ENCODE peak calls at places on chromosomes 11 and 22, in seven cellular contexts. P is stomach, F is breast epithelium, U is transverse colon, M is HCT116, I is HepG2, H is suprapubic skin. S is an unnamed sample.

GRCh38 chr22:16844529-16844928 is 19.3 kb upstream of the XKR3 start:
- DNase-seq in H (no peak), U (no peak), F (no peak), M (no peak), I (no peak), P (no peak), S (no peak)

GRCh38 chr11:102669664-102670063 is 35.9 kb downstream of the MMP27 start:
- DNase-seq in M (no peak), H (no peak), U (no peak), F (no peak), P (no peak), I (no peak), S (no peak)

GRCh38 chr11:122491486-122491885 is 164.0 kb upstream of the UBASH3B start:
- DNase-seq in U (no peak), M (no peak), F (peak), H (no peak), I (no peak), P (no peak), S (no peak)

GRCh38 chr11:77299528-77299993 is 1.9 kb downstream of the GDPD4 start:
- DNase-seq in F (no peak), P (peak), I (peak), H (no peak), M (peak), U (peak), S (no peak)

GRCh38 chr11:62850911-62851806 is 11.8 kb upstream of the WDR74 start:
- DNase-seq in U (no peak), F (no peak), P (no peak), I (peak), M (peak), H (no peak), S (no peak)

GRCh38 chr11:104573431-104573830 is 324.8 kb downstream of the CASP12 start:
- DNase-seq in I (no peak), P (no peak), U (no peak), H (no peak), F (no peak), M (no peak), S (no peak)

GRCh38 chr22:44648085-44648820 is 53.8 kb upstream of the PRR5 start:
- DNase-seq in H (peak), P (no peak), I (no peak), M (no peak), U (no peak), F (no peak), S (no peak)

GRCh38 chr22:39179401-39179827 is 26.9 kb upstream of the CBX7 start:
- DNase-seq in U (no peak), I (no peak), F (no peak), P (no peak), H (no peak), M (no peak), S (no peak)

GRCh38 chr11:33658195-33658900 is 42.3 kb downstream of the C11orf91 start:
- DNase-seq in H (no peak), I (no peak), F (no peak), P (no peak), U (no peak), M (no peak), S (peak)

GRCh38 chr22:24357547-24357946 is 69.9 kb upstream of the ADORA2A start:
- DNase-seq in F (no peak), M (no peak), I (no peak), P (no peak), H (no peak), U (no peak), S (no peak)

GRCh38 chr22:42855211-42855610 is 1.9 kb downstream of the ARFGAP3 start:
- DNase-seq in U (no peak), M (no peak), P (no peak), H (no peak), F (no peak), I (no peak), S (no peak)

GRCh38 chr11:60942207-60942606 is 9.8 kb downstream of the SLC15A3 start:
- DNase-seq in F (no peak), U (no peak), I (no peak), H (no peak), P (no peak), M (no peak), S (no peak)

GRCh38 chr22:44074286-44074984 is 50.3 kb downstream of the PARVB start:
- DNase-seq in F (no peak), M (no peak), H (no peak), U (no peak), P (no peak), I (no peak), S (no peak)

GRCh38 chr11:101436511-101437142 is 147.2 kb downstream of the TRPC6 start:
- DNase-seq in I (peak), M (peak), H (no peak), P (peak), U (peak), F (no peak), S (no peak)

GRCh38 chr22:46090631-46091201 is 59.6 kb upstream of the PPARA start:
- DNase-seq in H (no peak), F (no peak), U (no peak), I (no peak), M (no peak), P (no peak), S (no peak)
- TF ChIP-seq POLR2AphosphoS5 in H (no peak), F (no peak), U (no peak), I (no peak), M (no peak), P (no peak), S (peak)

GRCh38 chr22:50015451-50016307 is 3.1 kb upstream of the IL17REL start:
- DNase-seq in I (no peak), F (no peak), U (peak), M (no peak), H (peak), P (no peak), S (no peak)

GRCh38 chr22:50017701-50018224 is 5.2 kb upstream of the IL17REL start:
- DNase-seq in I (no peak), H (no peak), P (no peak), F (no peak), M (no peak), U (peak), S (no peak)

GRCh38 chr22:50016308-50016987 is 3.9 kb upstream of the IL17REL start:
- DNase-seq in H (peak), F (no peak), I (no peak), U (peak), P (no peak), M (no peak), S (no peak)

GRCh38 chr22:50018608-50019291 is 6.2 kb upstream of the IL17REL start:
- DNase-seq in M (no peak), F (no peak), P (no peak), U (peak), H (no peak), I (no peak), S (no peak)

GRCh38 chr22:50016988-50017700 is 4.6 kb upstream of the IL17REL start:
- DNase-seq in M (no peak), U (peak), P (peak), F (no peak), H (no peak), I (no peak), S (no peak)
- TF ChIP-seq POLR2A in M (no peak), U (no peak), P (no peak), F (no peak), H (no peak), I (no peak), S (no peak)

GRCh38 chr11:15106201-15106965 is 8.3 kb upstream of the INSC start:
- DNase-seq in F (no peak), H (no peak), I (no peak), P (no peak), U (no peak), M (peak), S (no peak)
- H3K4me3 ChIP-seq in F (no peak), H (no peak), I (no peak), P (no peak), U (no peak), M (peak), S (no peak)

GRCh38 chr11:2885676-2886081 is at the start of gene CDKN1C:
- DNase-seq in P (peak), I (no peak), H (peak), U (peak), F (peak), M (peak), S (no peak)
- TF ChIP-seq POLR2AphosphoS5 in P (peak), I (no peak), H (no peak), U (peak), F (peak), M (peak), S (peak)

GRCh38 chr22:37187891-37188761 is at the start of gene C1QTNF6:
- DNase-seq in P (peak), F (no peak), U (no peak), I (no peak), M (no peak), H (no peak), S (no peak)
- TF ChIP-seq POLR2A in P (no peak), F (no peak), U (peak), I (no peak), M (no peak), H (no peak), S (no peak)

DNA sequence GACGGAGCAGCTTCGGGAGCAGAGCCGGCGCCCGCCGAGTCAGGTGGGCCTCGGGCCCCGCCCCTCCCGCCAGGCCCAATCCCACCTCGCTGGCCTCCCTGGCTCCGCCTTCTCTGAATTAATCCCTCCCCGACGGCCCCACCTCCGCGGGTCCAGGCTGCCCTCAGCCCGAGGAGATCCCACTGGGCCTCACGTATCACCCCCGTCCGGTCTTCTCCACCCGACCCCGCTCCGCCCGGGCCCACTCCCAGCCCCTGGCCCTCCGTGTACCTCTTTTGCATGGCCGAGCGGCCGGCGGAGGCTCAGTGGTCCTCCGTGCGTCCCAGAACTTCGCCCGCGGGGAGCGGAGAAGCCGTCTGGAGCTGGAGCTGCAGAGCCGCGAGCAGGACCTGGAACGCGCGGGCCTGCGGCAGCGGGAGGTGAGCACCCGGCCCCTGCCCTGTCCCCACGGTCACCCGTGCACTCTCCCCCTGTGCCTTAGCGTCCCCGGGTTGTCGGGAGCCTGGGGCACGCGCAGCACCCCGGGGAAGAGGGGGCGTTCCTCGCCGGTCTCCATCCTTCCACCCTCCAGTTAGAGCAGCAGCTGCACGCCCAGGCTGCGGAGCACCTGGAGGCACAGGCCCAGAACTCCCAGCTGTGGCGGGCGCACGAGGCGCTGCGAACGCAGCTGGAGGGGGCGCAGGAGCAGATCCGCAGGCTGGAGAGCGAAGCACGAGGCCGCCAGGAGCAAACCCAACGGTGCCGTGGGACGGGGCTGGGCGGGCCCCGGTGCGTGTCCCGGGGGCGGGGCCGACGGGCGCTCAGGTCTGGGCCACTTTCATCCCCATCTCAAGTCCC is 2.2 kb upstream of the CD151 start:
- DNase-seq in U (peak), F (peak), P (peak), M (no peak), H (no peak), I (peak), S (no peak)
- H3K4me3 ChIP-seq in U (peak), F (peak), P (peak), M (no peak), H (peak), I (peak), S (peak)

GRCh38 chr11:44823006-44823405 is 96.2 kb downstream of the TSPAN18 start:
- DNase-seq in U (no peak), M (no peak), H (no peak), I (no peak), P (no peak), F (no peak), S (no peak)

GRCh38 chr11:44822369-44822768 is 95.6 kb downstream of the TSPAN18 start:
- DNase-seq in H (no peak), P (no peak), I (no peak), F (no peak), M (no peak), U (no peak), S (no peak)

GRCh38 chr11:44825058-44825795 is 98.5 kb downstream of the TSPAN18 start:
- DNase-seq in F (no peak), P (no peak), U (no peak), H (no peak), M (no peak), I (no peak), S (no peak)

GRCh38 chr11:44826922-44827643 is 100.3 kb downstream of the TSPAN18 start:
- DNase-seq in P (no peak), U (no peak), M (no peak), F (no peak), I (no peak), H (no peak), S (no peak)

GRCh38 chr11:44823920-44824704 is 97.3 kb downstream of the TSPAN18 start:
- DNase-seq in U (no peak), M (no peak), H (no peak), F (no peak), I (peak), P (no peak), S (no peak)
- TF ChIP-seq POLR2AphosphoS5 in U (no peak), M (no peak), H (no peak), F (no peak), I (no peak), P (no peak), S (no peak)

GRCh38 chr11:35141034-35141433 is 2.1 kb downstream of the CD44 start:
- DNase-seq in P (no peak), I (no peak), H (no peak), F (no peak), U (no peak), M (no peak), S (no peak)

GRCh38 chr11:35139883-35140282 is 912 bp downstream of the CD44 start:
- DNase-seq in F (no peak), I (no peak), P (no peak), U (no peak), H (no peak), M (no peak), S (no peak)

GRCh38 chr11:35142481-35143207 is 3.7 kb downstream of the CD44 start:
- DNase-seq in M (no peak), P (no peak), U (peak), F (no peak), H (no peak), I (peak), S (no peak)

GRCh38 chr11:35143509-35144102 is 4.6 kb downstream of the CD44 start:
- DNase-seq in H (no peak), U (no peak), I (no peak), F (no peak), P (no peak), M (no peak), S (no peak)

GRCh38 chr11:35141538-35141937 is 2.6 kb downstream of the CD44 start:
- DNase-seq in I (no peak), M (no peak), P (peak), F (peak), H (peak), U (peak), S (no peak)
- TF ChIP-seq POLR2A in I (no peak), M (no peak), P (no peak), F (no peak), H (no peak), U (no peak), S (no peak)